ENCODE peak calls at places on chromosomes 2 and 18, in six cellular contexts. S is neural progenitor cell, Q is activated T-cell treated with anti-CD3 and anti-CD28 coated beads for 24 hours, N is NCI-H2029 treated with DMSO at 0.1 percent for 48 hours, H is PC-3, Y is left cardiac atrium. X is an unnamed sample.

GRCh38 chr2:54103454-54104314 is 11.7 kb upstream of the ACYP2 start:
- DNase-seq in Y (peak), Q (no peak), S (peak), H (peak), N (no peak), X (no peak)

GRCh38 chr18:26309283-26309682 is 83.0 kb downstream of the TAF4B start:
- DNase-seq in H (peak), N (no peak), S (no peak), Q (no peak), Y (no peak), X (no peak)

GRCh38 chr2:234158812-234159211 is 108.3 kb downstream of the SPP2 start:
- DNase-seq in Q (no peak), Y (no peak), H (peak), S (no peak), N (no peak), X (no peak)

GRCh38 chr2:84899681-84900080 is 5.8 kb upstream of the TMSB10 start:
- DNase-seq in Q (no peak), Y (no peak), S (no peak), H (no peak), N (no peak), X (no peak)

GRCh38 chr2:221570321-221571107 is 1.6 kb downstream of the EPHA4 start:
- DNase-seq in S (peak), N (peak), Y (peak), Q (no peak), H (peak), X (no peak)

GRCh38 chr2:106107509-106108131 is 86.5 kb downstream of the UXS1 start:
- DNase-seq in N (no peak), S (no peak), Q (peak), Y (no peak), H (peak), X (no peak)

GRCh38 chr2:238821391-238821790 is 26.5 kb upstream of the TWIST2 start:
- DNase-seq in N (no peak), H (no peak), S (peak), Q (no peak), Y (no peak), X (no peak)

GRCh38 chr18:61948196-61948800 is 55.5 kb upstream of the RNF152 start:
- DNase-seq in Y (no peak), H (no peak), S (peak), N (no peak), Q (no peak), X (no peak)

GRCh38 chr2:109348645-109349554 is 219.9 kb downstream of the SH3RF3 start:
- DNase-seq in N (no peak), Q (no peak), H (no peak), Y (no peak), S (no peak), X (no peak)

GRCh38 chr2:172613035-172613434 is 57.1 kb downstream of the PDK1 start:
- DNase-seq in S (peak), H (no peak), Q (no peak), N (no peak), Y (no peak), X (no peak)

GRCh38 chr2:240622631-240623235 is 2.5 kb upstream of the GPR35 start:
- DNase-seq in H (no peak), Y (peak), N (no peak), Q (no peak), S (no peak), X (no peak)

GRCh38 chr2:239439383-239440315 is 38.8 kb upstream of the HDAC4 start:
- DNase-seq in N (no peak), S (peak), Q (no peak), H (no peak), Y (no peak), X (no peak)

GRCh38 chr2:196066794-196067382 is 1.7 kb downstream of the DNAH7 start:
- DNase-seq in N (no peak), Q (no peak), H (peak), Y (no peak), S (peak), X (no peak)

GRCh38 chr2:110714824-110715223 is 17.5 kb upstream of the ACOXL start:
- DNase-seq in Q (no peak), N (no peak), H (no peak), S (no peak), Y (no peak), X (no peak)

GRCh38 chr2:235091421-235091820 is 139.6 kb downstream of the SH3BP4 start:
- DNase-seq in N (no peak), H (no peak), Q (no peak), S (no peak), Y (no peak), X (no peak)

GRCh38 chr2:108805032-108805431 is 18.5 kb downstream of the CCDC138 start:
- DNase-seq in Q (no peak), S (no peak), H (no peak), N (no peak), Y (no peak), X (no peak)

GRCh38 chr2:227597993-227598392 is 700 bp upstream of the SCYGR2 start:
- DNase-seq in Q (no peak), N (no peak), S (no peak), Y (no peak), H (peak), X (no peak)

GRCh38 chr2:193517615-193518014 is 1322.9 kb upstream of the TMEFF2 start:
- DNase-seq in Y (no peak), Q (no peak), H (peak), N (no peak), S (no peak), X (no peak)

GRCh38 chr2:72533767-72534166 is 292.1 kb downstream of the EXOC6B start:
- DNase-seq in H (peak), S (no peak), N (no peak), Q (no peak), Y (no peak), X (no peak)

GRCh38 chr2:199459286-199460100 is 1.8 kb upstream of the SATB2 start:
- DNase-seq in S (peak), Y (peak), N (peak), Q (peak), H (peak), X (peak)

GRCh38 chr2:56030062-56030461 is 106.5 kb upstream of the EFEMP1 start:
- DNase-seq in Y (no peak), H (no peak), Q (no peak), N (no peak), S (no peak), X (no peak)

GRCh38 chr2:45329045-45329677 is 281.9 kb downstream of the SRBD1 start:
- DNase-seq in S (peak), Q (no peak), H (peak), Y (no peak), N (no peak), X (no peak)